ENCODE peak calls at places on chromosomes 13 and 19, in eight cellular contexts. F, J, B, P, N, M, Q and R are unnamed samples.

GRCh38 chr19:33472696-33473624 is 48.6 kb downstream of the PEPD start:
- DNase-seq in F (no peak), B (no peak), N (peak; percentile 92), Q (peak; percentile 8), P (no peak), J (peak; percentile 65), M (no peak), R (peak; percentile 95)

GRCh38 chr19:44582581-44583265 is 30.6 kb upstream of the IGSF23 start:
- DNase-seq in F (no peak), Q (peak; percentile 86), J (no peak), M (peak; percentile 50), B (no peak), N (peak; percentile 39), P (no peak), R (no peak)

GRCh38 chr19:618247-618619 is 15.1 kb downstream of the POLRMT start:
- DNase-seq in P (no peak), Q (no peak), F (no peak), N (no peak), B (no peak), J (no peak), M (no peak), R (no peak)

GRCh38 chr13:79591493-79591892 is 110.5 kb downstream of the NDFIP2 start:
- DNase-seq in J (no peak), P (no peak), F (no peak), B (no peak), M (no peak), Q (no peak), N (no peak), R (no peak)

GRCh38 chr13:36850790-36851438 is 31.9 kb downstream of the RFXAP start:
- DNase-seq in Q (peak; percentile 74), F (no peak), B (no peak), N (no peak), J (no peak), P (no peak), M (no peak), R (no peak)

GRCh38 chr19:16203256-16204004 is 5.7 kb downstream of the AP1M1 start:
- DNase-seq in M (no peak), F (no peak), Q (peak; percentile 1), P (no peak), J (no peak), N (no peak), B (no peak), R (no peak)

GRCh38 chr19:6866646-6867255 is 20.6 kb upstream of the ADGRE1 start:
- DNase-seq in J (no peak), P (no peak), B (no peak), M (no peak), F (no peak), N (no peak), Q (no peak), R (no peak)

GRCh38 chr19:18364826-18365528 is 21.0 kb upstream of the GDF15 start:
- DNase-seq in P (no peak), J (peak; percentile 95), N (peak; percentile 60), M (peak; percentile 90), Q (peak; percentile 38), F (peak; percentile 88), B (no peak), R (peak; percentile 99)

GRCh38 chr19:42466521-42467436 is 24.0 kb upstream of the CXCL17 start:
- DNase-seq in F (no peak), Q (no peak), J (no peak), M (no peak), P (no peak), B (no peak), N (no peak), R (no peak)

GRCh38 chr19:4327252-4327876 is 11.3 kb downstream of the STAP2 start:
- DNase-seq in B (peak; percentile 55), N (peak; percentile 43), F (no peak), J (no peak), Q (peak; percentile 99), P (peak; percentile 32), M (peak; percentile 73), R (no peak)

GRCh38 chr13:28059214-28059613 is 41.2 kb downstream of the FLT3 start:
- DNase-seq in F (peak; percentile 47), J (no peak), M (peak; percentile 70), Q (peak; percentile 65), P (peak; percentile 1), N (peak; percentile 13), B (no peak), R (no peak)

GRCh38 chr13:99386911-99387788 is 80.0 kb upstream of the GPR183 start:
- DNase-seq in F (no peak), J (no peak), Q (peak; percentile 90), P (peak; percentile 74), B (peak; percentile 76), M (peak; percentile 30), N (peak; percentile 22), R (no peak)

GRCh38 chr19:28519950-28520861 is 692.7 kb downstream of the UQCRFS1 start:
- DNase-seq in Q (no peak), N (peak; percentile 15), M (peak; percentile 37), J (peak; percentile 47), B (no peak), F (no peak), P (no peak), R (peak; percentile 19)

GRCh38 chr19:50835103-50835784 is 1.9 kb upstream of the KLK15 start:
- DNase-seq in F (no peak), J (no peak), P (no peak), N (no peak), M (no peak), B (no peak), Q (no peak), R (no peak)

GRCh38 chr19:36030264-36031148 is 2.2 kb downstream of the CLIP3 start:
- DNase-seq in M (no peak), F (no peak), P (no peak), Q (no peak), N (peak; percentile 60), J (no peak), B (no peak), R (no peak)

GRCh38 chr19:5976768-5977167 is 1.2 kb downstream of the RANBP3 start:
- DNase-seq in B (no peak), Q (no peak), F (no peak), J (no peak), N (no peak), M (no peak), P (no peak), R (no peak)

GRCh38 chr19:30686911-30687566 is 314.9 kb downstream of the ZNF536 start:
- DNase-seq in F (no peak), P (no peak), N (no peak), J (no peak), M (no peak), B (no peak), Q (no peak), R (no peak)

GRCh38 chr13:114283581-114283980 is 2.2 kb downstream of the UPF3A start:
- DNase-seq in N (no peak), J (no peak), Q (no peak), P (no peak), M (no peak), B (no peak), F (no peak), R (no peak)

GRCh38 chr19:52542984-52543664 is 15.7 kb downstream of the ZNF808 start:
- DNase-seq in M (no peak), N (no peak), B (peak; percentile 7), F (peak; percentile 39), J (no peak), Q (no peak), P (no peak), R (no peak)

GRCh38 chr13:26050568-26051230 is 1.1 kb downstream of the SHISA2 start:
- DNase-seq in J (no peak), N (no peak), B (no peak), Q (peak; percentile 72), M (no peak), F (no peak), P (no peak), R (no peak)

GRCh38 chr19:5929646-5930045 is 15.6 kb downstream of the CAPS start:
- DNase-seq in B (no peak), F (no peak), Q (no peak), N (peak; percentile 43), M (no peak), P (no peak), J (no peak), R (no peak)

GRCh38 chr13:73096173-73097117 is 37.6 kb downstream of the KLF5 start:
- DNase-seq in M (no peak), N (no peak), P (no peak), Q (no peak), F (no peak), B (no peak), J (no peak), R (no peak)

GRCh38 chr19:50728084-50728737 is 5.0 kb downstream of the CLEC11A start:
- DNase-seq in B (peak; percentile 53), F (peak; percentile 96), P (no peak), Q (peak; percentile 99), M (peak; percentile 51), N (peak; percentile 71), J (peak; percentile 51), R (no peak)

GRCh38 chr19:34067861-34068271 is 104.4 kb upstream of the LSM14A start:
- DNase-seq in Q (no peak), F (no peak), M (no peak), P (no peak), B (no peak), J (peak; percentile 6), N (peak; percentile 10), R (no peak)

GRCh38 chr13:91174886-91175501 is 172.5 kb upstream of the MIR17HG start:
- DNase-seq in M (no peak), J (no peak), F (no peak), B (no peak), Q (peak; percentile 40), P (no peak), N (no peak), R (no peak)

GRCh38 chr19:32876919-32877285 is 7.3 kb upstream of the SLC7A9 start:
- DNase-seq in B (no peak), N (no peak), Q (no peak), F (no peak), J (peak; percentile 6), P (no peak), M (no peak), R (peak; percentile 29)

GRCh38 chr13:75318138-75318833 is 163.7 kb downstream of the TBC1D4 start:
- DNase-seq in M (no peak), P (no peak), J (no peak), F (no peak), N (no peak), B (no peak), Q (no peak), R (no peak)

GRCh38 chr13:30607908-30608307 is 9.8 kb upstream of the USPL1 start:
- DNase-seq in J (no peak), N (no peak), B (peak; percentile 36), M (no peak), F (peak; percentile 82), Q (no peak), P (no peak), R (no peak)

GRCh38 chr13:41696163-41697003 is 239.0 kb downstream of the RGCC start:
- DNase-seq in P (no peak), J (no peak), B (no peak), N (peak; percentile 12), F (no peak), Q (no peak), M (no peak), R (peak; percentile 66)

GRCh38 chr19:46481187-46481586 is 9.8 kb upstream of the PNMA8A start:
- DNase-seq in N (no peak), J (peak; percentile 36), P (no peak), M (no peak), Q (no peak), F (no peak), B (no peak), R (no peak)

GRCh38 chr19:42563352-42564210 is 31.1 kb downstream of the CEACAM8 start:
- DNase-seq in M (peak; percentile 19), B (no peak), P (no peak), F (peak; percentile 10), N (peak; percentile 78), Q (peak; percentile 56), J (peak; percentile 12), R (peak; percentile 6)

GRCh38 chr13:66405908-66406802 is 824.0 kb downstream of the PCDH9 start:
- DNase-seq in Q (no peak), B (no peak), F (no peak), M (no peak), J (no peak), N (peak; percentile 14), P (no peak), R (peak; percentile 93)